ENCODE peak calls at places on chromosome X, in five cellular contexts. U is activated T-helper 17 cell treated with anti-CD3 and anti-CD28 coated beads, Interleukin-2, amount 50 U/mL, for 72 hours; S is T-cell; E is activated naive CD8-positive, alpha-beta T cell treated with anti-CD3 and anti-CD28 coated beads, Interleukin-2, amount 10 ng/mL, durations not matched to agents 7 days and 5 days; L is gastrocnemius medialis. K is an unnamed sample.
A peak's percentile ranks its signal among the peaks of the same experiment; 100 is the strongest.

GRCh38 chrX:57083143-57083542 is 38.2 kb downstream of the SPIN2B start:
- ATAC-seq in U (no peak), S (no peak), E (no peak), L (no peak), K (no peak)

GRCh38 chrX:11408111-11408405 is 114.8 kb downstream of the AMELX start:
- ATAC-seq in U (no peak), S (no peak), E (no peak), L (no peak), K (no peak)

GRCh38 chrX:102599950-102600579 is 750 bp downstream of the ARMCX5 start:
- ATAC-seq in U (peak; percentile 11), S (peak; percentile 2), E (no peak), L (peak; percentile 61), K (no peak)

GRCh38 chrX:65811558-65812228 is 144.2 kb downstream of the MSN start:
- ATAC-seq in U (no peak), S (no peak), E (no peak), L (no peak), K (no peak)

GRCh38 chrX:120739300-120739699 is 109.4 kb upstream of the C1GALT1C1 start:
- ATAC-seq in U (no peak), S (no peak), E (no peak), L (no peak), K (no peak)

GRCh38 chrX:106588801-106589200 is 23.0 kb upstream of the RADX start:
- ATAC-seq in U (peak; percentile 98), S (no peak), E (no peak), L (no peak), K (peak; percentile 92)

GRCh38 chrX:69362354-69362753 is 141.8 kb upstream of the NALF2 start:
- ATAC-seq in U (no peak), S (no peak), E (no peak), L (no peak), K (no peak)

GRCh38 chrX:153927686-153927935 is 1.5 kb upstream of the ARHGAP4 start:
- ATAC-seq in U (no peak), S (no peak), E (no peak), L (peak; percentile 6), K (peak; percentile 6)

GRCh38 chrX:5708209-5708608 is 520.5 kb downstream of the NLGN4X start:
- ATAC-seq in U (no peak), S (no peak), E (no peak), L (no peak), K (no peak)

GRCh38 chrX:119069128-119069527 is 3.7 kb upstream of the CT47C1 start:
- ATAC-seq in U (peak; percentile 49), S (no peak), E (no peak), L (no peak), K (no peak)

GRCh38 chrX:45191820-45192409 is 8.8 kb downstream of the DIPK2B start:
- ATAC-seq in U (peak; percentile 77), S (no peak), E (no peak), L (no peak), K (no peak)

GRCh38 chrX:10110984-10111363 is 45.8 kb upstream of the CLCN4 start:
- ATAC-seq in U (peak; percentile 44), S (peak; percentile 81), E (peak; percentile 58), L (no peak), K (no peak)

GRCh38 chrX:54843050-54843449 is 35.5 kb downstream of the MAGED2 start:
- ATAC-seq in U (no peak), S (no peak), E (no peak), L (no peak), K (no peak)